ENCODE peak calls at places on chromosomes 5 and 9, in five cellular contexts. One of them, this sample, is unnamed.

GRCh38 chr5:95859327-95860060 is 37.0 kb upstream of the GLRX start:
- DNase-seq in mesendoderm: peak
- DNase-seq in IMR-90: no peak
- DNase-seq in neuronal stem cell: no peak
- DNase-seq in H9: no peak
- DNase-seq in this sample: no peak

GRCh38 chr5:150116667-150117395 is 30.5 kb upstream of the CSF1R start:
- DNase-seq in mesendoderm: peak
- DNase-seq in IMR-90: peak
- DNase-seq in neuronal stem cell: no peak
- DNase-seq in H9: peak
- DNase-seq in this sample: no peak

GRCh38 chr5:160250226-160250625 is 20.9 kb downstream of the FABP6 start:
- DNase-seq in mesendoderm: no peak
- DNase-seq in IMR-90: no peak
- DNase-seq in neuronal stem cell: no peak
- DNase-seq in H9: no peak
- DNase-seq in this sample: no peak

GRCh38 chr9:2158111-2158610 is 143.0 kb downstream of the SMARCA2 start:
- DNase-seq in mesendoderm: peak
- DNase-seq in IMR-90: peak
- DNase-seq in neuronal stem cell: no peak
- DNase-seq in H9: peak
- DNase-seq in this sample: peak

GRCh38 chr5:181221792-181222629 is 1.1 kb upstream of the TRIM41 start:
- DNase-seq in mesendoderm: peak
- DNase-seq in IMR-90: peak
- DNase-seq in neuronal stem cell: peak
- DNase-seq in H9: peak
- DNase-seq in this sample: peak

GRCh38 chr5:16992006-16992405 is 55.9 kb upstream of the MYO10 start:
- DNase-seq in mesendoderm: no peak
- DNase-seq in IMR-90: peak
- DNase-seq in neuronal stem cell: no peak
- DNase-seq in H9: no peak
- DNase-seq in this sample: peak

GRCh38 chr5:151028717-151029116 is 8.3 kb downstream of the GPX3 start:
- DNase-seq in mesendoderm: no peak
- DNase-seq in IMR-90: no peak
- DNase-seq in neuronal stem cell: no peak
- DNase-seq in H9: no peak
- DNase-seq in this sample: no peak

GRCh38 chr5:2196416-2196815 is 313.7 kb upstream of the IRX4 start:
- DNase-seq in mesendoderm: no peak
- DNase-seq in IMR-90: no peak
- DNase-seq in neuronal stem cell: no peak
- DNase-seq in H9: no peak
- DNase-seq in this sample: no peak

GRCh38 chr5:176388003-176388340 is 426 bp downstream of the NOP16 start:
- DNase-seq in mesendoderm: peak
- DNase-seq in IMR-90: peak
- DNase-seq in neuronal stem cell: no peak
- DNase-seq in H9: peak
- DNase-seq in this sample: peak

GRCh38 chr5:123844873-123845272 is 332.9 kb downstream of the CSNK1G3 start:
- DNase-seq in mesendoderm: peak
- DNase-seq in IMR-90: peak
- DNase-seq in neuronal stem cell: no peak
- DNase-seq in H9: no peak
- DNase-seq in this sample: peak

GRCh38 chr9:14251146-14252071 is 62.5 kb downstream of the NFIB start:
- DNase-seq in mesendoderm: peak
- DNase-seq in IMR-90: peak
- DNase-seq in neuronal stem cell: no peak
- DNase-seq in H9: no peak
- DNase-seq in this sample: peak

GRCh38 chr5:139593716-139594319 is 32.7 kb downstream of the UBE2D2 start:
- DNase-seq in mesendoderm: no peak
- DNase-seq in IMR-90: peak
- DNase-seq in neuronal stem cell: no peak
- DNase-seq in H9: no peak
- DNase-seq in this sample: peak

GRCh38 chr5:73201547-73202513 is 28.8 kb downstream of the TMEM174 start:
- DNase-seq in mesendoderm: peak
- DNase-seq in IMR-90: peak
- DNase-seq in neuronal stem cell: peak
- DNase-seq in H9: peak
- DNase-seq in this sample: peak

GRCh38 chr5:145946112-145946861 is 9.9 kb downstream of the SH3RF2 start:
- DNase-seq in mesendoderm: peak
- DNase-seq in IMR-90: peak
- DNase-seq in neuronal stem cell: no peak
- DNase-seq in H9: no peak
- DNase-seq in this sample: peak

GRCh38 chr5:106415541-106415940 is 1255.2 kb downstream of the EFNA5 start:
- DNase-seq in mesendoderm: no peak
- DNase-seq in IMR-90: peak
- DNase-seq in neuronal stem cell: no peak
- DNase-seq in H9: no peak
- DNase-seq in this sample: peak

GRCh38 chr9:6909186-6909585 is 151.4 kb downstream of the KDM4C start:
- DNase-seq in mesendoderm: no peak
- DNase-seq in IMR-90: no peak
- DNase-seq in neuronal stem cell: no peak
- DNase-seq in H9: no peak
- DNase-seq in this sample: no peak

GRCh38 chr5:176658817-176659216 is 11.5 kb downstream of the TSPAN17 start:
- DNase-seq in mesendoderm: no peak
- DNase-seq in IMR-90: peak
- DNase-seq in neuronal stem cell: no peak
- DNase-seq in H9: no peak
- DNase-seq in this sample: peak

GRCh38 chr5:66553368-66553912 is 42.8 kb upstream of the MAST4 start:
- DNase-seq in mesendoderm: no peak
- DNase-seq in IMR-90: no peak
- DNase-seq in neuronal stem cell: no peak
- DNase-seq in H9: no peak
- DNase-seq in this sample: no peak

GRCh38 chr9:129575818-129576217 is 45.1 kb downstream of the C9orf50 start:
- DNase-seq in mesendoderm: peak
- DNase-seq in IMR-90: peak
- DNase-seq in neuronal stem cell: no peak
- DNase-seq in H9: no peak
- DNase-seq in this sample: peak

GRCh38 chr9:129573977-129574376 is 46.9 kb downstream of the C9orf50 start:
- DNase-seq in mesendoderm: no peak
- DNase-seq in IMR-90: no peak
- DNase-seq in neuronal stem cell: no peak
- DNase-seq in H9: no peak
- DNase-seq in this sample: no peak

GRCh38 chr9:129574911-129575574 is 45.9 kb downstream of the C9orf50 start:
- DNase-seq in mesendoderm: no peak
- DNase-seq in IMR-90: peak
- DNase-seq in neuronal stem cell: no peak
- DNase-seq in H9: no peak
- DNase-seq in this sample: peak

GRCh38 chr9:129579294-129579693 is 41.6 kb downstream of the C9orf50 start:
- DNase-seq in mesendoderm: no peak
- DNase-seq in IMR-90: no peak
- DNase-seq in neuronal stem cell: no peak
- DNase-seq in H9: no peak
- DNase-seq in this sample: no peak

GRCh38 chr9:129576546-129577543 is 44.1 kb downstream of the C9orf50 start:
- DNase-seq in mesendoderm: peak
- DNase-seq in IMR-90: peak
- DNase-seq in neuronal stem cell: no peak
- DNase-seq in H9: no peak
- DNase-seq in this sample: peak
- H2AK5ac ChIP-seq in mesendoderm: peak
- H2AK5ac ChIP-seq in IMR-90: peak
- H2AK5ac ChIP-seq in neuronal stem cell: peak
- H2AK5ac ChIP-seq in H9: no peak
- H2AK5ac ChIP-seq in this sample: no peak

GRCh38 chr5:50945139-50945538 is 278.7 kb downstream of the PARP8 start:
- DNase-seq in mesendoderm: no peak
- DNase-seq in IMR-90: no peak
- DNase-seq in neuronal stem cell: no peak
- DNase-seq in H9: no peak
- DNase-seq in this sample: no peak
- H3K4me2 ChIP-seq in mesendoderm: no peak
- H3K4me2 ChIP-seq in IMR-90: no peak
- H3K4me2 ChIP-seq in neuronal stem cell: no peak
- H3K4me2 ChIP-seq in H9: no peak
- H3K4me2 ChIP-seq in this sample: no peak

GRCh38 chr5:51378415-51378777 is 4.9 kb upstream of the ISL1 start:
- DNase-seq in mesendoderm: peak
- DNase-seq in IMR-90: no peak
- DNase-seq in neuronal stem cell: peak
- DNase-seq in H9: peak
- DNase-seq in this sample: no peak

GRCh38 chr5:51380603-51381207 is 2.5 kb upstream of the ISL1 start:
- DNase-seq in mesendoderm: peak
- DNase-seq in IMR-90: peak
- DNase-seq in neuronal stem cell: peak
- DNase-seq in H9: no peak
- DNase-seq in this sample: peak

GRCh38 chr5:51378061-51378409 is 5.2 kb upstream of the ISL1 start:
- DNase-seq in mesendoderm: no peak
- DNase-seq in IMR-90: no peak
- DNase-seq in neuronal stem cell: no peak
- DNase-seq in H9: no peak
- DNase-seq in this sample: no peak

GRCh38 chr5:51377151-51378060 is 5.8 kb upstream of the ISL1 start:
- DNase-seq in mesendoderm: peak
- DNase-seq in IMR-90: no peak
- DNase-seq in neuronal stem cell: peak
- DNase-seq in H9: peak
- DNase-seq in this sample: no peak

DNA sequence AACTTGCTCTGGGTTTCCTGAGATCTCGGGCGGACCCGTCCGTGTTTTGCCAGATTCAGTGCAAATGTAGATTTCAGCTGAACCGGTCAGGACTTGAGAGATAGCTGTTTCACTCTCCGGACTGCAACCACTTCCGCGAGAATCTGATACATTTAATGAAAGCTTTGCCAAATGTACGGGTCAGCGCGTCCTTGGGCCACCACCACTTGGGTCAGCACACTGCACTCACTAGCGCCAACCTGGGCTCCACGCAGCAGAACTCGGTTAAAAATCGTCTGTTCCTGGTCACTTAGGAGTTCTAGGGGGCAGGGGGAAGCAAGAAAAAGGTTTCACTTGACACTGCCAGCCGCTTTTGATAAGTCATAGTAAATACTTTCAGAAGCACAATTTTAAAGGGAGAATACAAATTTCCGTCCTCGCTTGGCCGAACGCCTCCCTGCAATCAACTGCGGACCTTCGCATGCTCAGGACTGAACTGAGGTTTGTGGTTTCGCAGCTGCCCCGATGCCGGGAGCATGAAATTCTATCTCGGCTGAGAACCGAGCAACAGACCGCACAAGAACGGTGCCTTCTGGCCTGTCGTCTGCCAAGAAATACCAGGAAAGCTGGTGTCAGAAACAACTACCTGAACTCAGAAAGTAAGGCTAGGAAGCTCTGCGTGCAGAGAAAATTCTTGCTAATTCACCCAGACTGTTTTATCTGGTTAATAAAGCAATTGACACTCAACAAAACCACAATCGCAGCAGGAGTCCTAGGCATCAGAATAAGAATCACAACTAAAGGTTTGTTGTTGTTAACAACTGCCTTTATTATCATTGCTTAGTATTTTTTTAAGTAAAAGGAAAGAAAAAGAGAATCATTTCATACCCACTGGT is 4.2 kb upstream of the ISL1 start:
- DNase-seq in mesendoderm: peak
- DNase-seq in IMR-90: no peak
- DNase-seq in neuronal stem cell: peak
- DNase-seq in H9: peak
- DNase-seq in this sample: peak
- H2BK5ac ChIP-seq in mesendoderm: peak
- H2BK5ac ChIP-seq in IMR-90: no peak
- H2BK5ac ChIP-seq in neuronal stem cell: no peak
- H2BK5ac ChIP-seq in H9: no peak
- H2BK5ac ChIP-seq in this sample: no peak

GRCh38 chr5:132486318-132487094 is 4.1 kb downstream of the IRF1 start:
- DNase-seq in mesendoderm: no peak
- DNase-seq in IMR-90: no peak
- DNase-seq in neuronal stem cell: no peak
- DNase-seq in H9: peak
- DNase-seq in this sample: no peak

GRCh38 chr5:132485641-132486317 is 4.8 kb downstream of the IRF1 start:
- DNase-seq in mesendoderm: no peak
- DNase-seq in IMR-90: no peak
- DNase-seq in neuronal stem cell: no peak
- DNase-seq in H9: no peak
- DNase-seq in this sample: no peak

GRCh38 chr5:132488590-132488989 is 2.0 kb downstream of the IRF1 start:
- DNase-seq in mesendoderm: no peak
- DNase-seq in IMR-90: no peak
- DNase-seq in neuronal stem cell: no peak
- DNase-seq in H9: no peak
- DNase-seq in this sample: peak

GRCh38 chr5:132487841-132488555 is 2.6 kb downstream of the IRF1 start:
- DNase-seq in mesendoderm: no peak
- DNase-seq in IMR-90: no peak
- DNase-seq in neuronal stem cell: no peak
- DNase-seq in H9: peak
- DNase-seq in this sample: no peak

GRCh38 chr5:132487095-132487428 is 3.5 kb downstream of the IRF1 start:
- DNase-seq in mesendoderm: no peak
- DNase-seq in IMR-90: no peak
- DNase-seq in neuronal stem cell: no peak
- DNase-seq in H9: no peak
- DNase-seq in this sample: no peak
- H2AK5ac ChIP-seq in mesendoderm: no peak
- H2AK5ac ChIP-seq in IMR-90: no peak
- H2AK5ac ChIP-seq in neuronal stem cell: peak
- H2AK5ac ChIP-seq in H9: no peak
- H2AK5ac ChIP-seq in this sample: no peak

GRCh38 chr9:68507796-68508145 is 32.9 kb downstream of the TMEM252 start:
- DNase-seq in mesendoderm: no peak
- DNase-seq in IMR-90: no peak
- DNase-seq in neuronal stem cell: no peak
- DNase-seq in H9: no peak
- DNase-seq in this sample: peak
- H3K4me2 ChIP-seq in mesendoderm: no peak
- H3K4me2 ChIP-seq in IMR-90: no peak
- H3K4me2 ChIP-seq in neuronal stem cell: no peak
- H3K4me2 ChIP-seq in H9: no peak
- H3K4me2 ChIP-seq in this sample: no peak

GRCh38 chr5:135599421-135600140 is 20.8 kb upstream of the CXCL14 start:
- DNase-seq in mesendoderm: no peak
- DNase-seq in IMR-90: no peak
- DNase-seq in neuronal stem cell: no peak
- DNase-seq in H9: no peak
- DNase-seq in this sample: no peak
- H2BK5ac ChIP-seq in mesendoderm: no peak
- H2BK5ac ChIP-seq in IMR-90: no peak
- H2BK5ac ChIP-seq in neuronal stem cell: no peak
- H2BK5ac ChIP-seq in H9: no peak
- H2BK5ac ChIP-seq in this sample: no peak

This sample was measured in mesenchymal stem cell.